ENCODE peak calls at places on chromosomes 5 and 9, in seven cellular contexts. One of them, this sample, is unnamed.
A peak's percentile ranks its signal among the peaks of the same experiment; 100 is the strongest.

GRCh38 chr5:26582350-26583040 is 455.9 kb downstream of the CDH9 start:
- DNase-seq in stimulated activated CD4-positive, alpha-beta T cell treated with anti-CD3 and anti-CD28 coated beads, Interleukin-12 subunit alpha, Interleukin-12 subunit beta, amount 100 ng/mL, for 4 hours: no peak
- DNase-seq in stimulated activated naive CD4-positive, alpha-beta T cell treated with Interleukin-2 at 50 U/mL for 16 hours: no peak
- DNase-seq in non-pigmented ciliary epithelial cell: peak; percentile 37
- DNase-seq in endothelial cell: no peak
- DNase-seq in type B pancreatic cell: no peak
- DNase-seq in activated effector memory CD4-positive, alpha-beta T cell treated with Interleukin-2 at 50 U/mL for 16 hours: no peak
- DNase-seq in this sample: no peak

GRCh38 chr9:36542355-36542754 is 30.3 kb upstream of the MELK start:
- DNase-seq in stimulated activated CD4-positive, alpha-beta T cell treated with anti-CD3 and anti-CD28 coated beads, Interleukin-12 subunit alpha, Interleukin-12 subunit beta, amount 100 ng/mL, for 4 hours: no peak
- DNase-seq in stimulated activated naive CD4-positive, alpha-beta T cell treated with Interleukin-2 at 50 U/mL for 16 hours: no peak
- DNase-seq in non-pigmented ciliary epithelial cell: no peak
- DNase-seq in endothelial cell: no peak
- DNase-seq in type B pancreatic cell: no peak
- DNase-seq in activated effector memory CD4-positive, alpha-beta T cell treated with Interleukin-2 at 50 U/mL for 16 hours: no peak
- DNase-seq in this sample: no peak

GRCh38 chr5:60346391-60346790 is 353.6 kb downstream of the DEPDC1B start:
- DNase-seq in stimulated activated CD4-positive, alpha-beta T cell treated with anti-CD3 and anti-CD28 coated beads, Interleukin-12 subunit alpha, Interleukin-12 subunit beta, amount 100 ng/mL, for 4 hours: no peak
- DNase-seq in stimulated activated naive CD4-positive, alpha-beta T cell treated with Interleukin-2 at 50 U/mL for 16 hours: no peak
- DNase-seq in non-pigmented ciliary epithelial cell: no peak
- DNase-seq in endothelial cell: no peak
- DNase-seq in type B pancreatic cell: no peak
- DNase-seq in activated effector memory CD4-positive, alpha-beta T cell treated with Interleukin-2 at 50 U/mL for 16 hours: no peak
- DNase-seq in this sample: no peak

GRCh38 chr9:84789463-84789830 is 119.9 kb downstream of the NTRK2 start:
- DNase-seq in stimulated activated CD4-positive, alpha-beta T cell treated with anti-CD3 and anti-CD28 coated beads, Interleukin-12 subunit alpha, Interleukin-12 subunit beta, amount 100 ng/mL, for 4 hours: no peak
- DNase-seq in stimulated activated naive CD4-positive, alpha-beta T cell treated with Interleukin-2 at 50 U/mL for 16 hours: no peak
- DNase-seq in non-pigmented ciliary epithelial cell: no peak
- DNase-seq in endothelial cell: no peak
- DNase-seq in type B pancreatic cell: no peak
- DNase-seq in activated effector memory CD4-positive, alpha-beta T cell treated with Interleukin-2 at 50 U/mL for 16 hours: no peak
- DNase-seq in this sample: no peak

GRCh38 chr9:136171009-136171800 is 33.7 kb downstream of the LHX3 start:
- DNase-seq in stimulated activated CD4-positive, alpha-beta T cell treated with anti-CD3 and anti-CD28 coated beads, Interleukin-12 subunit alpha, Interleukin-12 subunit beta, amount 100 ng/mL, for 4 hours: no peak
- DNase-seq in stimulated activated naive CD4-positive, alpha-beta T cell treated with Interleukin-2 at 50 U/mL for 16 hours: no peak
- DNase-seq in non-pigmented ciliary epithelial cell: no peak
- DNase-seq in endothelial cell: no peak
- DNase-seq in type B pancreatic cell: no peak
- DNase-seq in activated effector memory CD4-positive, alpha-beta T cell treated with Interleukin-2 at 50 U/mL for 16 hours: no peak
- DNase-seq in this sample: peak; percentile 87

GRCh38 chr9:125137200-125137599 is 6.1 kb downstream of the SCAI start:
- DNase-seq in stimulated activated CD4-positive, alpha-beta T cell treated with anti-CD3 and anti-CD28 coated beads, Interleukin-12 subunit alpha, Interleukin-12 subunit beta, amount 100 ng/mL, for 4 hours: no peak
- DNase-seq in stimulated activated naive CD4-positive, alpha-beta T cell treated with Interleukin-2 at 50 U/mL for 16 hours: no peak
- DNase-seq in non-pigmented ciliary epithelial cell: peak; percentile 55
- DNase-seq in endothelial cell: no peak
- DNase-seq in type B pancreatic cell: no peak
- DNase-seq in activated effector memory CD4-positive, alpha-beta T cell treated with Interleukin-2 at 50 U/mL for 16 hours: no peak
- DNase-seq in this sample: no peak

GRCh38 chr5:142176255-142176654 is 67.7 kb downstream of the NDFIP1 start:
- DNase-seq in stimulated activated CD4-positive, alpha-beta T cell treated with anti-CD3 and anti-CD28 coated beads, Interleukin-12 subunit alpha, Interleukin-12 subunit beta, amount 100 ng/mL, for 4 hours: no peak
- DNase-seq in stimulated activated naive CD4-positive, alpha-beta T cell treated with Interleukin-2 at 50 U/mL for 16 hours: no peak
- DNase-seq in non-pigmented ciliary epithelial cell: no peak
- DNase-seq in endothelial cell: no peak
- DNase-seq in type B pancreatic cell: no peak
- DNase-seq in activated effector memory CD4-positive, alpha-beta T cell treated with Interleukin-2 at 50 U/mL for 16 hours: no peak
- DNase-seq in this sample: no peak

GRCh38 chr5:174542466-174542865 is 181.9 kb upstream of the MSX2 start:
- DNase-seq in stimulated activated CD4-positive, alpha-beta T cell treated with anti-CD3 and anti-CD28 coated beads, Interleukin-12 subunit alpha, Interleukin-12 subunit beta, amount 100 ng/mL, for 4 hours: no peak
- DNase-seq in stimulated activated naive CD4-positive, alpha-beta T cell treated with Interleukin-2 at 50 U/mL for 16 hours: no peak
- DNase-seq in non-pigmented ciliary epithelial cell: no peak
- DNase-seq in endothelial cell: no peak
- DNase-seq in type B pancreatic cell: no peak
- DNase-seq in activated effector memory CD4-positive, alpha-beta T cell treated with Interleukin-2 at 50 U/mL for 16 hours: no peak
- DNase-seq in this sample: no peak

GRCh38 chr5:88669314-88669713 is 213.7 kb downstream of the MEF2C start:
- DNase-seq in stimulated activated CD4-positive, alpha-beta T cell treated with anti-CD3 and anti-CD28 coated beads, Interleukin-12 subunit alpha, Interleukin-12 subunit beta, amount 100 ng/mL, for 4 hours: no peak
- DNase-seq in stimulated activated naive CD4-positive, alpha-beta T cell treated with Interleukin-2 at 50 U/mL for 16 hours: no peak
- DNase-seq in non-pigmented ciliary epithelial cell: no peak
- DNase-seq in endothelial cell: no peak
- DNase-seq in type B pancreatic cell: no peak
- DNase-seq in activated effector memory CD4-positive, alpha-beta T cell treated with Interleukin-2 at 50 U/mL for 16 hours: no peak
- DNase-seq in this sample: no peak

GRCh38 chr9:105608685-105609598 is 51.0 kb downstream of the FKTN start:
- DNase-seq in stimulated activated CD4-positive, alpha-beta T cell treated with anti-CD3 and anti-CD28 coated beads, Interleukin-12 subunit alpha, Interleukin-12 subunit beta, amount 100 ng/mL, for 4 hours: no peak
- DNase-seq in stimulated activated naive CD4-positive, alpha-beta T cell treated with Interleukin-2 at 50 U/mL for 16 hours: no peak
- DNase-seq in non-pigmented ciliary epithelial cell: peak; percentile 6
- DNase-seq in endothelial cell: no peak
- DNase-seq in type B pancreatic cell: no peak
- DNase-seq in activated effector memory CD4-positive, alpha-beta T cell treated with Interleukin-2 at 50 U/mL for 16 hours: no peak
- DNase-seq in this sample: no peak

GRCh38 chr9:82271099-82271498 is 282.5 kb downstream of the SPATA31D1 start:
- DNase-seq in stimulated activated CD4-positive, alpha-beta T cell treated with anti-CD3 and anti-CD28 coated beads, Interleukin-12 subunit alpha, Interleukin-12 subunit beta, amount 100 ng/mL, for 4 hours: no peak
- DNase-seq in stimulated activated naive CD4-positive, alpha-beta T cell treated with Interleukin-2 at 50 U/mL for 16 hours: no peak
- DNase-seq in non-pigmented ciliary epithelial cell: peak; percentile 73
- DNase-seq in endothelial cell: no peak
- DNase-seq in type B pancreatic cell: no peak
- DNase-seq in activated effector memory CD4-positive, alpha-beta T cell treated with Interleukin-2 at 50 U/mL for 16 hours: no peak
- DNase-seq in this sample: no peak

GRCh38 chr9:4299006-4299795 is 667 bp downstream of the GLIS3 start:
- DNase-seq in stimulated activated CD4-positive, alpha-beta T cell treated with anti-CD3 and anti-CD28 coated beads, Interleukin-12 subunit alpha, Interleukin-12 subunit beta, amount 100 ng/mL, for 4 hours: peak; percentile 34
- DNase-seq in stimulated activated naive CD4-positive, alpha-beta T cell treated with Interleukin-2 at 50 U/mL for 16 hours: no peak
- DNase-seq in non-pigmented ciliary epithelial cell: no peak
- DNase-seq in endothelial cell: peak; percentile 47
- DNase-seq in type B pancreatic cell: peak; percentile 72
- DNase-seq in activated effector memory CD4-positive, alpha-beta T cell treated with Interleukin-2 at 50 U/mL for 16 hours: no peak
- DNase-seq in this sample: peak; percentile 66

GRCh38 chr9:16904655-16905054 is 34.2 kb upstream of the BNC2 start:
- DNase-seq in stimulated activated CD4-positive, alpha-beta T cell treated with anti-CD3 and anti-CD28 coated beads, Interleukin-12 subunit alpha, Interleukin-12 subunit beta, amount 100 ng/mL, for 4 hours: no peak
- DNase-seq in stimulated activated naive CD4-positive, alpha-beta T cell treated with Interleukin-2 at 50 U/mL for 16 hours: no peak
- DNase-seq in non-pigmented ciliary epithelial cell: no peak
- DNase-seq in endothelial cell: no peak
- DNase-seq in type B pancreatic cell: no peak
- DNase-seq in activated effector memory CD4-positive, alpha-beta T cell treated with Interleukin-2 at 50 U/mL for 16 hours: no peak
- DNase-seq in this sample: no peak

GRCh38 chr5:54514841-54515432 is 2.6 kb upstream of the SNX18 start:
- DNase-seq in stimulated activated CD4-positive, alpha-beta T cell treated with anti-CD3 and anti-CD28 coated beads, Interleukin-12 subunit alpha, Interleukin-12 subunit beta, amount 100 ng/mL, for 4 hours: no peak
- DNase-seq in stimulated activated naive CD4-positive, alpha-beta T cell treated with Interleukin-2 at 50 U/mL for 16 hours: no peak
- DNase-seq in non-pigmented ciliary epithelial cell: peak; percentile 59
- DNase-seq in endothelial cell: no peak
- DNase-seq in type B pancreatic cell: no peak
- DNase-seq in activated effector memory CD4-positive, alpha-beta T cell treated with Interleukin-2 at 50 U/mL for 16 hours: no peak
- DNase-seq in this sample: no peak

GRCh38 chr5:137372386-137373160 is 126.6 kb downstream of the SPOCK1 start:
- DNase-seq in stimulated activated CD4-positive, alpha-beta T cell treated with anti-CD3 and anti-CD28 coated beads, Interleukin-12 subunit alpha, Interleukin-12 subunit beta, amount 100 ng/mL, for 4 hours: no peak
- DNase-seq in stimulated activated naive CD4-positive, alpha-beta T cell treated with Interleukin-2 at 50 U/mL for 16 hours: no peak
- DNase-seq in non-pigmented ciliary epithelial cell: no peak
- DNase-seq in endothelial cell: no peak
- DNase-seq in type B pancreatic cell: no peak
- DNase-seq in activated effector memory CD4-positive, alpha-beta T cell treated with Interleukin-2 at 50 U/mL for 16 hours: no peak
- DNase-seq in this sample: no peak

GRCh38 chr5:111043712-111044506 is 27.6 kb upstream of the TSLP start:
- DNase-seq in stimulated activated CD4-positive, alpha-beta T cell treated with anti-CD3 and anti-CD28 coated beads, Interleukin-12 subunit alpha, Interleukin-12 subunit beta, amount 100 ng/mL, for 4 hours: no peak
- DNase-seq in stimulated activated naive CD4-positive, alpha-beta T cell treated with Interleukin-2 at 50 U/mL for 16 hours: no peak
- DNase-seq in non-pigmented ciliary epithelial cell: peak; percentile 78
- DNase-seq in endothelial cell: no peak
- DNase-seq in type B pancreatic cell: no peak
- DNase-seq in activated effector memory CD4-positive, alpha-beta T cell treated with Interleukin-2 at 50 U/mL for 16 hours: no peak
- DNase-seq in this sample: no peak

GRCh38 chr9:92947268-92948031 is at the start of gene FGD3:
- DNase-seq in stimulated activated CD4-positive, alpha-beta T cell treated with anti-CD3 and anti-CD28 coated beads, Interleukin-12 subunit alpha, Interleukin-12 subunit beta, amount 100 ng/mL, for 4 hours: peak; percentile 42
- DNase-seq in stimulated activated naive CD4-positive, alpha-beta T cell treated with Interleukin-2 at 50 U/mL for 16 hours: peak; percentile 38
- DNase-seq in non-pigmented ciliary epithelial cell: no peak
- DNase-seq in endothelial cell: peak; percentile 34
- DNase-seq in type B pancreatic cell: peak; percentile 60
- DNase-seq in activated effector memory CD4-positive, alpha-beta T cell treated with Interleukin-2 at 50 U/mL for 16 hours: peak; percentile 47
- DNase-seq in this sample: no peak

GRCh38 chr5:76403963-76404693 is 1.0 kb downstream of the IQGAP2 start:
- DNase-seq in stimulated activated CD4-positive, alpha-beta T cell treated with anti-CD3 and anti-CD28 coated beads, Interleukin-12 subunit alpha, Interleukin-12 subunit beta, amount 100 ng/mL, for 4 hours: peak; percentile 54
- DNase-seq in stimulated activated naive CD4-positive, alpha-beta T cell treated with Interleukin-2 at 50 U/mL for 16 hours: peak; percentile 79
- DNase-seq in non-pigmented ciliary epithelial cell: no peak
- DNase-seq in endothelial cell: peak; percentile 28
- DNase-seq in type B pancreatic cell: no peak
- DNase-seq in activated effector memory CD4-positive, alpha-beta T cell treated with Interleukin-2 at 50 U/mL for 16 hours: peak; percentile 71
- DNase-seq in this sample: no peak

GRCh38 chr9:126705767-126706697 is 92.3 kb downstream of the LMX1B start:
- DNase-seq in stimulated activated CD4-positive, alpha-beta T cell treated with anti-CD3 and anti-CD28 coated beads, Interleukin-12 subunit alpha, Interleukin-12 subunit beta, amount 100 ng/mL, for 4 hours: peak; percentile 78
- DNase-seq in stimulated activated naive CD4-positive, alpha-beta T cell treated with Interleukin-2 at 50 U/mL for 16 hours: peak; percentile 70
- DNase-seq in non-pigmented ciliary epithelial cell: no peak
- DNase-seq in endothelial cell: peak; percentile 75
- DNase-seq in type B pancreatic cell: no peak
- DNase-seq in activated effector memory CD4-positive, alpha-beta T cell treated with Interleukin-2 at 50 U/mL for 16 hours: peak; percentile 63
- DNase-seq in this sample: peak; percentile 73

GRCh38 chr5:175344331-175345200 is 99.4 kb downstream of the DRD1 start:
- DNase-seq in stimulated activated CD4-positive, alpha-beta T cell treated with anti-CD3 and anti-CD28 coated beads, Interleukin-12 subunit alpha, Interleukin-12 subunit beta, amount 100 ng/mL, for 4 hours: no peak
- DNase-seq in stimulated activated naive CD4-positive, alpha-beta T cell treated with Interleukin-2 at 50 U/mL for 16 hours: no peak
- DNase-seq in non-pigmented ciliary epithelial cell: peak; percentile 24
- DNase-seq in endothelial cell: no peak
- DNase-seq in type B pancreatic cell: no peak
- DNase-seq in activated effector memory CD4-positive, alpha-beta T cell treated with Interleukin-2 at 50 U/mL for 16 hours: no peak
- DNase-seq in this sample: no peak

GRCh38 chr9:6619909-6620308 is 25.6 kb downstream of the GLDC start:
- DNase-seq in stimulated activated CD4-positive, alpha-beta T cell treated with anti-CD3 and anti-CD28 coated beads, Interleukin-12 subunit alpha, Interleukin-12 subunit beta, amount 100 ng/mL, for 4 hours: no peak
- DNase-seq in stimulated activated naive CD4-positive, alpha-beta T cell treated with Interleukin-2 at 50 U/mL for 16 hours: no peak
- DNase-seq in non-pigmented ciliary epithelial cell: no peak
- DNase-seq in endothelial cell: no peak
- DNase-seq in type B pancreatic cell: no peak
- DNase-seq in activated effector memory CD4-positive, alpha-beta T cell treated with Interleukin-2 at 50 U/mL for 16 hours: no peak
- DNase-seq in this sample: no peak

GRCh38 chr9:7977586-7977985 is 178.0 kb upstream of the DMAC1 start:
- DNase-seq in stimulated activated CD4-positive, alpha-beta T cell treated with anti-CD3 and anti-CD28 coated beads, Interleukin-12 subunit alpha, Interleukin-12 subunit beta, amount 100 ng/mL, for 4 hours: no peak
- DNase-seq in stimulated activated naive CD4-positive, alpha-beta T cell treated with Interleukin-2 at 50 U/mL for 16 hours: no peak
- DNase-seq in non-pigmented ciliary epithelial cell: no peak
- DNase-seq in endothelial cell: no peak
- DNase-seq in type B pancreatic cell: no peak
- DNase-seq in activated effector memory CD4-positive, alpha-beta T cell treated with Interleukin-2 at 50 U/mL for 16 hours: no peak
- DNase-seq in this sample: no peak

GRCh38 chr5:111454198-111454606 is 58.1 kb downstream of the STARD4 start:
- DNase-seq in stimulated activated CD4-positive, alpha-beta T cell treated with anti-CD3 and anti-CD28 coated beads, Interleukin-12 subunit alpha, Interleukin-12 subunit beta, amount 100 ng/mL, for 4 hours: no peak
- DNase-seq in stimulated activated naive CD4-positive, alpha-beta T cell treated with Interleukin-2 at 50 U/mL for 16 hours: no peak
- DNase-seq in non-pigmented ciliary epithelial cell: peak; percentile 31
- DNase-seq in endothelial cell: no peak
- DNase-seq in type B pancreatic cell: no peak
- DNase-seq in activated effector memory CD4-positive, alpha-beta T cell treated with Interleukin-2 at 50 U/mL for 16 hours: no peak
- DNase-seq in this sample: no peak

GRCh38 chr5:179841621-179842020 is 17.0 kb downstream of the MRNIP start:
- DNase-seq in stimulated activated CD4-positive, alpha-beta T cell treated with anti-CD3 and anti-CD28 coated beads, Interleukin-12 subunit alpha, Interleukin-12 subunit beta, amount 100 ng/mL, for 4 hours: no peak
- DNase-seq in stimulated activated naive CD4-positive, alpha-beta T cell treated with Interleukin-2 at 50 U/mL for 16 hours: no peak
- DNase-seq in non-pigmented ciliary epithelial cell: no peak
- DNase-seq in endothelial cell: no peak
- DNase-seq in type B pancreatic cell: no peak
- DNase-seq in activated effector memory CD4-positive, alpha-beta T cell treated with Interleukin-2 at 50 U/mL for 16 hours: no peak
- DNase-seq in this sample: no peak

GRCh38 chr5:138305797-138306196 is 25.8 kb downstream of the CDC25C start:
- DNase-seq in stimulated activated CD4-positive, alpha-beta T cell treated with anti-CD3 and anti-CD28 coated beads, Interleukin-12 subunit alpha, Interleukin-12 subunit beta, amount 100 ng/mL, for 4 hours: no peak
- DNase-seq in stimulated activated naive CD4-positive, alpha-beta T cell treated with Interleukin-2 at 50 U/mL for 16 hours: no peak
- DNase-seq in non-pigmented ciliary epithelial cell: no peak
- DNase-seq in endothelial cell: no peak
- DNase-seq in type B pancreatic cell: no peak
- DNase-seq in activated effector memory CD4-positive, alpha-beta T cell treated with Interleukin-2 at 50 U/mL for 16 hours: no peak
- DNase-seq in this sample: no peak

GRCh38 chr9:135256568-135257354 is 169.3 kb downstream of the OLFM1 start:
- DNase-seq in stimulated activated CD4-positive, alpha-beta T cell treated with anti-CD3 and anti-CD28 coated beads, Interleukin-12 subunit alpha, Interleukin-12 subunit beta, amount 100 ng/mL, for 4 hours: no peak
- DNase-seq in stimulated activated naive CD4-positive, alpha-beta T cell treated with Interleukin-2 at 50 U/mL for 16 hours: no peak
- DNase-seq in non-pigmented ciliary epithelial cell: no peak
- DNase-seq in endothelial cell: no peak
- DNase-seq in type B pancreatic cell: no peak
- DNase-seq in activated effector memory CD4-positive, alpha-beta T cell treated with Interleukin-2 at 50 U/mL for 16 hours: no peak
- DNase-seq in this sample: no peak

GRCh38 chr5:123936548-123936947 is 424.6 kb downstream of the CSNK1G3 start:
- DNase-seq in stimulated activated CD4-positive, alpha-beta T cell treated with anti-CD3 and anti-CD28 coated beads, Interleukin-12 subunit alpha, Interleukin-12 subunit beta, amount 100 ng/mL, for 4 hours: no peak
- DNase-seq in stimulated activated naive CD4-positive, alpha-beta T cell treated with Interleukin-2 at 50 U/mL for 16 hours: no peak
- DNase-seq in non-pigmented ciliary epithelial cell: no peak
- DNase-seq in endothelial cell: no peak
- DNase-seq in type B pancreatic cell: no peak
- DNase-seq in activated effector memory CD4-positive, alpha-beta T cell treated with Interleukin-2 at 50 U/mL for 16 hours: no peak
- DNase-seq in this sample: no peak

GRCh38 chr5:83306572-83307241 is 164.8 kb upstream of the VCAN start:
- DNase-seq in stimulated activated CD4-positive, alpha-beta T cell treated with anti-CD3 and anti-CD28 coated beads, Interleukin-12 subunit alpha, Interleukin-12 subunit beta, amount 100 ng/mL, for 4 hours: no peak
- DNase-seq in stimulated activated naive CD4-positive, alpha-beta T cell treated with Interleukin-2 at 50 U/mL for 16 hours: no peak
- DNase-seq in non-pigmented ciliary epithelial cell: peak; percentile 85
- DNase-seq in endothelial cell: no peak
- DNase-seq in type B pancreatic cell: no peak
- DNase-seq in activated effector memory CD4-positive, alpha-beta T cell treated with Interleukin-2 at 50 U/mL for 16 hours: no peak
- DNase-seq in this sample: no peak

GRCh38 chr9:133991964-133992779 is at the start of gene VAV2:
- DNase-seq in stimulated activated CD4-positive, alpha-beta T cell treated with anti-CD3 and anti-CD28 coated beads, Interleukin-12 subunit alpha, Interleukin-12 subunit beta, amount 100 ng/mL, for 4 hours: peak; percentile 50
- DNase-seq in stimulated activated naive CD4-positive, alpha-beta T cell treated with Interleukin-2 at 50 U/mL for 16 hours: peak; percentile 33
- DNase-seq in non-pigmented ciliary epithelial cell: no peak
- DNase-seq in endothelial cell: peak; percentile 62
- DNase-seq in type B pancreatic cell: no peak
- DNase-seq in activated effector memory CD4-positive, alpha-beta T cell treated with Interleukin-2 at 50 U/mL for 16 hours: peak; percentile 18
- DNase-seq in this sample: peak; percentile 85

GRCh38 chr5:66529704-66530103 is 66.5 kb upstream of the MAST4 start:
- DNase-seq in stimulated activated CD4-positive, alpha-beta T cell treated with anti-CD3 and anti-CD28 coated beads, Interleukin-12 subunit alpha, Interleukin-12 subunit beta, amount 100 ng/mL, for 4 hours: no peak
- DNase-seq in stimulated activated naive CD4-positive, alpha-beta T cell treated with Interleukin-2 at 50 U/mL for 16 hours: no peak
- DNase-seq in non-pigmented ciliary epithelial cell: no peak
- DNase-seq in endothelial cell: no peak
- DNase-seq in type B pancreatic cell: no peak
- DNase-seq in activated effector memory CD4-positive, alpha-beta T cell treated with Interleukin-2 at 50 U/mL for 16 hours: no peak
- DNase-seq in this sample: no peak